ENCODE peak calls at places on chromosome 22, in five cellular contexts. C is neuronal stem cell; S is stimulated activated CD4-positive, alpha-beta T cell treated with anti-CD3 and anti-CD28 coated beads, Interleukin-1b, Interleukin-23, amount 100 ng/mL, for 24 hours; F is ACHN; R is activated naive CD8-positive, alpha-beta T cell treated with anti-CD3 and anti-CD28 coated beads, Interleukin-2, amount 50 U/mL, for 24 hours. P is an unnamed sample.

GRCh38 chr22:19407649-19408606 is 23.6 kb downstream of the HIRA start:
- DNase-seq in C (no peak), S (no peak), R (no peak), F (no peak), P (peak; percentile 21)

GRCh38 chr22:25722223-25723015 is 19.6 kb upstream of the MYO18B start:
- DNase-seq in S (no peak), C (no peak), F (no peak), R (no peak), P (no peak)

GRCh38 chr22:49768077-49768476 is 59.6 kb downstream of the BRD1 start:
- DNase-seq in R (no peak), C (no peak), F (no peak), S (no peak), P (no peak)

GRCh38 chr22:29798318-29798717 is 31.1 kb downstream of the UQCR10 start:
- DNase-seq in R (no peak), C (no peak), F (no peak), S (no peak), P (peak; percentile 40)

GRCh38 chr22:44939451-44939850 is 70.4 kb downstream of the PHF21B start:
- DNase-seq in F (no peak), C (no peak), S (no peak), R (no peak), P (no peak)

GRCh38 chr22:50399751-50400331 is 56.7 kb downstream of the PPP6R2 start:
- DNase-seq in F (peak; percentile 24), C (peak; percentile 9), S (no peak), R (peak; percentile 36), P (peak; percentile 17)

GRCh38 chr22:19822301-19823117 is 32.2 kb downstream of the GNB1L start:
- DNase-seq in C (no peak), S (no peak), R (no peak), F (no peak), P (no peak)

GRCh38 chr22:20193761-20194494 is 43.1 kb upstream of the CCDC188 start:
- DNase-seq in F (no peak), C (no peak), R (no peak), S (no peak), P (no peak)

P was measured in RPMI7951.